ENCODE peak calls at places on chromosomes 12 and 14, in five cellular contexts. Q is pancreas, U is PC-3, D is adrenal gland, J is AG04450. R is an unnamed sample.

GRCh38 chr12:3288690-3289089 is 202.3 kb upstream of the PRMT8 start:
- DNase-seq in U (no peak), Q (no peak), J (no peak), D (no peak), R (no peak)

GRCh38 chr12:111377440-111377839 is 8.5 kb upstream of the PHETA1 start:
- DNase-seq in D (no peak), Q (no peak), J (no peak), U (no peak), R (no peak)

GRCh38 chr14:105989746-105990302 is 463.4 kb downstream of the TMEM121 start:
- DNase-seq in Q (no peak), J (no peak), D (no peak), U (no peak), R (no peak)

GRCh38 chr12:96522283-96522682 is 32.9 kb downstream of the CFAP54 start:
- DNase-seq in D (no peak), U (no peak), J (no peak), Q (no peak), R (no peak)

GRCh38 chr12:110689601-110690430 is 901 bp upstream of the HVCN1 start:
- DNase-seq in U (no peak), D (no peak), Q (no peak), J (no peak), R (peak; percentile 22)

GRCh38 chr14:36856095-36856878 is 194.6 kb downstream of the PAX9 start:
- DNase-seq in J (no peak), Q (no peak), D (no peak), U (peak; percentile 79), R (no peak)

GRCh38 chr14:99382781-99383456 is 97.7 kb downstream of the SETD3 start:
- DNase-seq in D (no peak), U (peak; percentile 78), Q (no peak), J (peak; percentile 21), R (no peak)

GRCh38 chr12:132399092-132400010 is 70.0 kb upstream of the GALNT9 start:
- DNase-seq in U (no peak), D (no peak), J (no peak), Q (peak; percentile 52), R (no peak)

GRCh38 chr14:26872510-26872909 is 274.7 kb upstream of the NOVA1 start:
- DNase-seq in U (no peak), J (no peak), Q (no peak), D (no peak), R (no peak)

GRCh38 chr14:100443643-100444042 is 120.5 kb downstream of the SLC25A47 start:
- DNase-seq in U (peak; percentile 66), Q (no peak), J (no peak), D (no peak), R (no peak)

GRCh38 chr14:36238666-36239363 is 62.3 kb upstream of the PTCSC3 start:
- DNase-seq in U (peak; percentile 73), J (peak; percentile 23), Q (no peak), D (no peak), R (no peak)

GRCh38 chr14:22210906-22211305 is 378.1 kb downstream of the DAD1 start:
- DNase-seq in J (no peak), Q (no peak), U (no peak), D (no peak), R (no peak)

GRCh38 chr12:47725893-47726292 is 603 bp upstream of the ENDOU start:
- DNase-seq in U (peak; percentile 17), Q (no peak), J (no peak), D (no peak), R (no peak)

GRCh38 chr14:66501592-66501991 is 6.4 kb upstream of the GPHN start:
- DNase-seq in Q (no peak), U (no peak), J (no peak), D (no peak), R (no peak)

GRCh38 chr12:45725631-45726593 is 3.6 kb upstream of the ARID2 start:
- DNase-seq in J (no peak), Q (no peak), D (no peak), U (peak; percentile 63), R (no peak)

GRCh38 chr12:132285991-132286681 is 43.3 kb downstream of the GALNT9 start:
- DNase-seq in U (peak; percentile 67), D (peak; percentile 80), Q (peak; percentile 76), J (peak; percentile 3), R (no peak)

GRCh38 chr12:67598598-67598997 is 49.9 kb upstream of the DYRK2 start:
- DNase-seq in U (no peak), D (no peak), J (no peak), Q (no peak), R (no peak)
- H3K27me3 ChIP-seq in U (no peaks in the 10 kb centered on the region), D (no peaks in the 10 kb centered on the region), J (no peaks in the 10 kb centered on the region), Q (no peaks in the 10 kb centered on the region), R (no peaks in the 10 kb centered on the region)

GRCh38 chr14:93731753-93732152 is 56.5 kb downstream of the PRIMA1 start:
- DNase-seq in U (no peak), J (no peak), Q (no peak), D (no peak), R (no peak)
- TF ChIP-seq CTCF in U (no peak), J (no peak), Q (no peak), D (no peak), R (no peak)

GRCh38 chr12:113591480-113591971 is 119.9 kb upstream of the LHX5 start:
- DNase-seq in J (no peak), D (no peak), Q (no peak), U (peak; percentile 64), R (no peak)
- H3K27me3 ChIP-seq in J (no peaks in the 10 kb centered on the region), D (peaks cover 10% of the 10 kb centered on the region), Q (peaks cover 15% of the 10 kb centered on the region), U (peaks cover 17% of the 10 kb centered on the region), R (peaks cover 20% of the 10 kb centered on the region)

GRCh38 chr12:73057428-73057827 is 785.3 kb downstream of the TRHDE start:
- DNase-seq in Q (no peak), D (no peak), J (no peak), U (no peak), R (no peak)
- TF ChIP-seq CTCF in Q (no peak), D (no peak), J (no peak), U (no peak), R (no peak)

DNA sequence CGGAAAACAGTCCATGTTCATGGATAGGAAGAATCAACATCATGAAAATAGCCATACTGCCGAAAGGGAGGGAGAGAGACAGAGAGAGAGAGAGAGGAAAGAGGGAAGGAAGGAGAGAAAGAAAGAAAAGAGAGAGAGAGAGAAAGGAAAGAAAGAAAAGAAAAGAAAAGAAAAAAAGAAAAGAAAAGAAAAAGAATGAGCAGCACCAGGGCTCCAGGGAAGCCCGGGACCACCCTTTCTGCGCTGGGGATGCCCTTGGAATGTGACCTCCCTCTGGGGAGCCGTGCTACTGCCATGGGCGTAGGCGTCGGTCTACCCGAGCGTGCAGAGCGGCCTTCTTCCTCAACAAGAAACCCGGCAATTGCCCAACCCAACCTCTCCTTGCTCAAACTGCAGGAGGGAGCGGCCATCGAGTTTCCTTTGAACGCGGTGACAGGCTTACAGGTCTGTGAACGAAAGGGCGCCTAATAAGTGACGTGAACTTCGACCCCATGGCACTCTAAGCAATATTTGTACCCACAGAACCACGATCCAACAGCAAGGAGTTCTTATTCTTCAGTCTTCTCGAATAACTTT is 16.9 kb downstream of the OR6S1 start:
- DNase-seq in Q (no peak), J (no peak), D (no peak), U (no peak), R (peak; percentile 35)
- H3K27me3 ChIP-seq in Q (no peaks in the 10 kb centered on the region), J (peaks cover 13% of the 10 kb centered on the region), D (peaks cover 6% of the 10 kb centered on the region), U (no peaks in the 10 kb centered on the region), R (peaks cover 19% of the 10 kb centered on the region)

DNA sequence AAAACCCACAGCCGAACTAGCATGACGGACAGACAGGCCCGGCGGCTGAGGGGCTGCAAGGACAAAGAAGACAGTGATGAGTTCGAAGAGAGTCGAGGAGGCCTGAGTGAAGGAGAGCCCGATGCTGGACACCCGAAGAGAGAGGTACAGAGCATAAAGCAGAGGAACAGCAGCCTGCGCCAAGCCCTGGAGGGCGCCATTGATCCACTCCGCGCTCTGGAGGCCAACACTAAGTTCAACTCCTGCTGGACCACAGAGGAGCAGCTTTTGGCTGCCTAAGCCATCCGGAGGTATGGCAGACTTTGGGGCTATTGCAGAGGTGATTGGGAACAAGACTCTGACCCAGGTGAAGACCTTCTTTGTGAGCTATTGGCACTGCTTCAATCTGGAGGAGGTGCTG is 7.8 kb upstream of the PLXNC1 start:
- DNase-seq in Q (no peak), J (no peak), U (peak; percentile 34), D (no peak), R (peak; percentile 15)
- TF ChIP-seq CTCF in Q (no peak), J (peak; percentile 50), U (peak; percentile 50), D (no peak), R (peak; percentile 34)